ENCODE peak calls at places on chromosomes 13 and 19, in seven cellular contexts. E is GM04504; N is NCI-H748 treated with DMSO at 0.1 percent for 48 hours; W is cardiac muscle cell; Z is mucosa of descending colon; O is NCI-H526 treated with DMSO at 0.1 percent for 48 hours; I is central memory CD4-positive, alpha-beta T cell. G is an unnamed sample.
A peak's percentile ranks its signal among the peaks of the same experiment; 100 is the strongest.

GRCh38 chr19:41671481-41671880 is 16.6 kb downstream of the CEACAM7 start:
- DNase-seq in O (no peak), N (no peak), E (no peak), W (no peak), I (no peak), Z (peak; percentile 42), G (no peak)

GRCh38 chr19:35963514-35963913 is 27.3 kb downstream of the LRFN3 start:
- DNase-seq in O (no peak), Z (no peak), N (no peak), E (peak; percentile 27), I (peak; percentile 17), W (peak; percentile 91), G (no peak)

GRCh38 chr13:50635504-50635903 is 208.0 kb downstream of the DLEU7 start:
- DNase-seq in E (no peak), I (no peak), W (no peak), Z (no peak), N (no peak), O (no peak), G (no peak)

GRCh38 chr19:29805026-29805925 is 6.5 kb upstream of the CCNE1 start:
- DNase-seq in I (no peak), Z (no peak), N (no peak), E (peak; percentile 25), O (no peak), W (no peak), G (no peak)

GRCh38 chr19:2443785-2444182 is 13.0 kb downstream of the LMNB2 start:
- DNase-seq in W (no peak), Z (no peak), O (no peak), E (no peak), N (no peak), I (no peak), G (no peak)

GRCh38 chr19:18249834-18250233 is 23.6 kb upstream of the PDE4C start:
- DNase-seq in E (no peak), W (no peak), Z (no peak), O (no peak), N (no peak), I (no peak), G (no peak)

GRCh38 chr13:109922518-109922917 is 136.1 kb upstream of the IRS2 start:
- DNase-seq in Z (no peak), N (no peak), I (no peak), E (no peak), O (no peak), W (no peak), G (no peak)

GRCh38 chr13:72390909-72391308 is 336.5 kb downstream of the MZT1 start:
- DNase-seq in O (no peak), W (no peak), N (no peak), Z (no peak), E (no peak), I (no peak), G (no peak)

GRCh38 chr13:74062933-74063332 is 71.3 kb downstream of the KLF12 start:
- DNase-seq in E (no peak), N (no peak), O (no peak), I (peak; percentile 1), W (peak; percentile 46), Z (no peak), G (no peak)

GRCh38 chr13:93744886-93745285 is 518.3 kb downstream of the GPC6 start:
- DNase-seq in W (no peak), Z (no peak), O (no peak), E (no peak), I (no peak), N (no peak), G (no peak)